ENCODE peak calls at places on chromosome 13, in eight cellular contexts. One of them, this sample, is unnamed. For H3K9me3, the result is how much of the 10 kb centered on the place peaks cover.

GRCh38 chr13:77857810-77858209 is 60.8 kb downstream of the EDNRB start:
- DNase-seq in lower lobe of right lung: no peak
- DNase-seq in WERI-Rb-1: no peak
- DNase-seq in uterus: no peak
- DNase-seq in IMR-90: peak
- DNase-seq in heart left ventricle: no peak
- DNase-seq in GM23248: no peak
- DNase-seq in aorta: no peak
- DNase-seq in this sample: no peak

GRCh38 chr13:110322828-110323171 is 15.7 kb downstream of the COL4A2 start:
- DNase-seq in uterus: no peak
- DNase-seq in IMR-90: no peak
- DNase-seq in lower lobe of right lung: no peak
- DNase-seq in aorta: no peak
- DNase-seq in heart left ventricle: no peak
- DNase-seq in GM23248: no peak
- DNase-seq in WERI-Rb-1: no peak
- DNase-seq in this sample: no peak

GRCh38 chr13:25478186-25478585 is 106.4 kb downstream of the ATP8A2 start:
- DNase-seq in heart left ventricle: no peak
- DNase-seq in lower lobe of right lung: no peak
- DNase-seq in IMR-90: no peak
- DNase-seq in aorta: no peak
- DNase-seq in WERI-Rb-1: no peak
- DNase-seq in uterus: no peak
- DNase-seq in GM23248: no peak
- DNase-seq in this sample: no peak

GRCh38 chr13:20350819-20351218 is 118.7 kb upstream of the GJB6 start:
- DNase-seq in aorta: no peak
- DNase-seq in heart left ventricle: no peak
- DNase-seq in WERI-Rb-1: no peak
- DNase-seq in lower lobe of right lung: no peak
- DNase-seq in IMR-90: no peak
- DNase-seq in GM23248: no peak
- DNase-seq in uterus: no peak
- DNase-seq in this sample: no peak

GRCh38 chr13:73337511-73337910 is 278.7 kb downstream of the KLF5 start:
- DNase-seq in aorta: no peak
- DNase-seq in GM23248: no peak
- DNase-seq in uterus: no peak
- DNase-seq in IMR-90: no peak
- DNase-seq in lower lobe of right lung: no peak
- DNase-seq in WERI-Rb-1: no peak
- DNase-seq in heart left ventricle: no peak
- DNase-seq in this sample: no peak

GRCh38 chr13:109720758-109721184 is 65.6 kb downstream of the IRS2 start:
- DNase-seq in GM23248: no peak
- DNase-seq in uterus: no peak
- DNase-seq in lower lobe of right lung: no peak
- DNase-seq in aorta: no peak
- DNase-seq in IMR-90: no peak
- DNase-seq in WERI-Rb-1: no peak
- DNase-seq in heart left ventricle: no peak
- DNase-seq in this sample: peak

GRCh38 chr13:51453959-51454703 is 1.3 kb upstream of the INTS6 start:
- DNase-seq in lower lobe of right lung: no peak
- DNase-seq in WERI-Rb-1: peak
- DNase-seq in GM23248: peak
- DNase-seq in uterus: peak
- DNase-seq in IMR-90: peak
- DNase-seq in heart left ventricle: peak
- DNase-seq in aorta: peak
- DNase-seq in this sample: peak

GRCh38 chr13:98878421-98879126 is 99.3 kb downstream of the DOCK9 start:
- DNase-seq in uterus: no peak
- DNase-seq in lower lobe of right lung: no peak
- DNase-seq in aorta: no peak
- DNase-seq in heart left ventricle: no peak
- DNase-seq in GM23248: no peak
- DNase-seq in WERI-Rb-1: peak
- DNase-seq in IMR-90: no peak
- DNase-seq in this sample: no peak

GRCh38 chr13:50589651-50590054 is 253.8 kb downstream of the DLEU7 start:
- DNase-seq in uterus: peak
- DNase-seq in aorta: no peak
- DNase-seq in GM23248: peak
- DNase-seq in lower lobe of right lung: no peak
- DNase-seq in WERI-Rb-1: no peak
- DNase-seq in heart left ventricle: peak
- DNase-seq in IMR-90: peak
- DNase-seq in this sample: no peak

GRCh38 chr13:44165172-44165894 is 208.3 kb upstream of the SERP2 start:
- DNase-seq in uterus: no peak
- DNase-seq in IMR-90: no peak
- DNase-seq in WERI-Rb-1: no peak
- DNase-seq in lower lobe of right lung: no peak
- DNase-seq in aorta: no peak
- DNase-seq in GM23248: no peak
- DNase-seq in heart left ventricle: no peak
- DNase-seq in this sample: no peak

GRCh38 chr13:30847697-30848307 is 58.3 kb upstream of the MEDAG start:
- DNase-seq in heart left ventricle: peak
- DNase-seq in GM23248: peak
- DNase-seq in uterus: peak
- DNase-seq in aorta: no peak
- DNase-seq in lower lobe of right lung: no peak
- DNase-seq in IMR-90: peak
- DNase-seq in WERI-Rb-1: no peak
- DNase-seq in this sample: no peak

GRCh38 chr13:100581030-100581429 is 7.6 kb downstream of the GGACT start:
- DNase-seq in WERI-Rb-1: no peak
- DNase-seq in IMR-90: no peak
- DNase-seq in heart left ventricle: no peak
- DNase-seq in GM23248: no peak
- DNase-seq in uterus: no peak
- DNase-seq in aorta: no peak
- DNase-seq in lower lobe of right lung: no peak
- DNase-seq in this sample: no peak

GRCh38 chr13:108980237-108980636 is 350.8 kb downstream of the MYO16 start:
- DNase-seq in IMR-90: no peak
- DNase-seq in lower lobe of right lung: no peak
- DNase-seq in aorta: no peak
- DNase-seq in WERI-Rb-1: no peak
- DNase-seq in GM23248: no peak
- DNase-seq in uterus: no peak
- DNase-seq in heart left ventricle: no peak
- DNase-seq in this sample: no peak

GRCh38 chr13:20127563-20128458 is 33.0 kb downstream of the GJA3 start:
- DNase-seq in aorta: peak
- DNase-seq in heart left ventricle: peak
- DNase-seq in IMR-90: peak
- DNase-seq in lower lobe of right lung: peak
- DNase-seq in uterus: peak
- DNase-seq in WERI-Rb-1: peak
- DNase-seq in GM23248: peak
- DNase-seq in this sample: peak

GRCh38 chr13:105655046-105655445 is 880.4 kb downstream of the EFNB2 start:
- DNase-seq in uterus: no peak
- DNase-seq in IMR-90: peak
- DNase-seq in WERI-Rb-1: no peak
- DNase-seq in aorta: no peak
- DNase-seq in heart left ventricle: no peak
- DNase-seq in GM23248: no peak
- DNase-seq in lower lobe of right lung: no peak
- DNase-seq in this sample: no peak

GRCh38 chr13:110450016-110450900 is 111.3 kb downstream of the RAB20 start:
- DNase-seq in uterus: no peak
- DNase-seq in GM23248: no peak
- DNase-seq in aorta: no peak
- DNase-seq in heart left ventricle: no peak
- DNase-seq in lower lobe of right lung: no peak
- DNase-seq in WERI-Rb-1: peak
- DNase-seq in IMR-90: no peak
- DNase-seq in this sample: no peak

GRCh38 chr13:106100261-106100919 is 435.1 kb downstream of the EFNB2 start:
- DNase-seq in aorta: no peak
- DNase-seq in uterus: no peak
- DNase-seq in GM23248: no peak
- DNase-seq in WERI-Rb-1: no peak
- DNase-seq in heart left ventricle: peak
- DNase-seq in IMR-90: no peak
- DNase-seq in lower lobe of right lung: no peak
- DNase-seq in this sample: peak

DNA sequence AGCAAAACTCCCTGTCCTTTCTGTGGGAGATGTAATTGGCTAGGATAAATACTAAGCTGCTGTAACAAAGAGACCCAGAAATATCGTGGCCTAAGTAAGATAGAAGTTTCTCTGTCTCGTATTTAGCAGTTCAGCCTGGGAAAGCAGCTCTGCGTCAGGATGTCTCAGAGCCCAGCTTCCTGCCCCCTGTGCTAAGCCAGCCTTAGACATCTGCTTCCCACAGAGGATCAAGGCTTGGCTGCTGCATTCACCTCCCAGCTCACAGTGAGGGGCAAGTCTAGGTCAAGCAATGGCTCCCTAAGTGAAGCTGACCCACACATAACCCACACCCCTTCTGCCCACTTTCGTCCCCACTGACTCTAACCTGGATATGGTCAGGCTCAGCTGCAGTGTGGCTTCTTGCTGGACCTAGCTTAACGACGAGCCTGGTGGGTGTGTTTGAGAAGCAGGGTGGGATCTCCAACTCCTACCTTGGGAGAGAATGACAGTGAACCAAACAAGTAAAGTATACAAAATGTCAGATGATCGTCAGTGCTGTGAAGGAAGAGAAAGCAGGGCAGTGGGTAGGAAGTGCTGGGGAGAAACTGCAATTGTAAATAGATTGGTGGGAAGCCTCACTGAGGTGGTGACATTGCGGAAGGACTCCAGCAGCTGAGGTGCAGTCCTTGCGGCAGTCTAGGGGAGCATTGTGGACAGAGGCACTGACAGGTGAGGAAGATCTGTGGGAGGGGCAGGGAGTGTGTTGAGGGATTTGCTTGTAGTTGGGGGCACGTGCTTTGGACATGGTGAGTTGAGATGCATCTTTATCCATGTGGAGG is 82.9 kb downstream of the TNFRSF19 start:
- DNase-seq in GM23248: no peak
- DNase-seq in IMR-90: peak
- DNase-seq in aorta: no peak
- DNase-seq in lower lobe of right lung: no peak
- DNase-seq in WERI-Rb-1: peak
- DNase-seq in heart left ventricle: no peak
- DNase-seq in uterus: no peak
- DNase-seq in this sample: no peak
- H3K27ac ChIP-seq in GM23248: no peak
- H3K27ac ChIP-seq in IMR-90: peak
- H3K27ac ChIP-seq in aorta: no peak
- H3K27ac ChIP-seq in lower lobe of right lung: no peak
- H3K27ac ChIP-seq in WERI-Rb-1: peak
- H3K27ac ChIP-seq in heart left ventricle: peak
- H3K27ac ChIP-seq in uterus: no peak
- H3K27ac ChIP-seq in this sample: no peak

GRCh38 chr13:103297083-103297482 is 230.9 kb upstream of the SLC10A2 start:
- DNase-seq in heart left ventricle: no peak
- DNase-seq in WERI-Rb-1: no peak
- DNase-seq in GM23248: no peak
- DNase-seq in IMR-90: no peak
- DNase-seq in aorta: no peak
- DNase-seq in lower lobe of right lung: no peak
- DNase-seq in uterus: no peak
- DNase-seq in this sample: no peak

GRCh38 chr13:103303078-103303651 is 236.9 kb upstream of the SLC10A2 start:
- DNase-seq in aorta: no peak
- DNase-seq in lower lobe of right lung: no peak
- DNase-seq in WERI-Rb-1: no peak
- DNase-seq in uterus: no peak
- DNase-seq in heart left ventricle: no peak
- DNase-seq in GM23248: no peak
- DNase-seq in IMR-90: no peak
- DNase-seq in this sample: no peak

GRCh38 chr13:103299079-103299478 is 232.9 kb upstream of the SLC10A2 start:
- DNase-seq in uterus: no peak
- DNase-seq in IMR-90: no peak
- DNase-seq in aorta: no peak
- DNase-seq in WERI-Rb-1: peak
- DNase-seq in GM23248: no peak
- DNase-seq in heart left ventricle: no peak
- DNase-seq in lower lobe of right lung: no peak
- DNase-seq in this sample: peak
- H3K9me3 ChIP-seq in uterus: under half
- H3K9me3 ChIP-seq in IMR-90: under half
- H3K9me3 ChIP-seq in aorta: under half
- H3K9me3 ChIP-seq in WERI-Rb-1: under half
- H3K9me3 ChIP-seq in GM23248: under half
- H3K9me3 ChIP-seq in heart left ventricle: under half
- H3K9me3 ChIP-seq in lower lobe of right lung: under half
- H3K9me3 ChIP-seq in this sample: under half

GRCh38 chr13:93409816-93410215 is 183.2 kb downstream of the GPC6 start:
- DNase-seq in WERI-Rb-1: peak
- DNase-seq in lower lobe of right lung: no peak
- DNase-seq in heart left ventricle: no peak
- DNase-seq in IMR-90: no peak
- DNase-seq in uterus: no peak
- DNase-seq in GM23248: no peak
- DNase-seq in aorta: no peak
- DNase-seq in this sample: no peak

GRCh38 chr13:93411281-93411680 is 184.7 kb downstream of the GPC6 start:
- DNase-seq in WERI-Rb-1: no peak
- DNase-seq in GM23248: no peak
- DNase-seq in aorta: no peak
- DNase-seq in uterus: no peak
- DNase-seq in IMR-90: no peak
- DNase-seq in heart left ventricle: no peak
- DNase-seq in lower lobe of right lung: no peak
- DNase-seq in this sample: no peak

GRCh38 chr13:93416943-93417342 is 190.3 kb downstream of the GPC6 start:
- DNase-seq in uterus: no peak
- DNase-seq in aorta: no peak
- DNase-seq in WERI-Rb-1: no peak
- DNase-seq in lower lobe of right lung: no peak
- DNase-seq in GM23248: peak
- DNase-seq in heart left ventricle: no peak
- DNase-seq in IMR-90: peak
- DNase-seq in this sample: no peak

GRCh38 chr13:93418398-93418797 is 191.8 kb downstream of the GPC6 start:
- DNase-seq in uterus: no peak
- DNase-seq in lower lobe of right lung: no peak
- DNase-seq in WERI-Rb-1: no peak
- DNase-seq in heart left ventricle: no peak
- DNase-seq in aorta: no peak
- DNase-seq in IMR-90: no peak
- DNase-seq in GM23248: no peak
- DNase-seq in this sample: no peak

GRCh38 chr13:93413972-93414717 is 187.5 kb downstream of the GPC6 start:
- DNase-seq in lower lobe of right lung: no peak
- DNase-seq in GM23248: peak
- DNase-seq in uterus: no peak
- DNase-seq in aorta: no peak
- DNase-seq in IMR-90: peak
- DNase-seq in heart left ventricle: no peak
- DNase-seq in WERI-Rb-1: no peak
- DNase-seq in this sample: no peak
- H3K27ac ChIP-seq in lower lobe of right lung: no peak
- H3K27ac ChIP-seq in GM23248: no peak
- H3K27ac ChIP-seq in uterus: no peak
- H3K27ac ChIP-seq in aorta: no peak
- H3K27ac ChIP-seq in IMR-90: no peak
- H3K27ac ChIP-seq in heart left ventricle: no peak
- H3K27ac ChIP-seq in WERI-Rb-1: no peak
- H3K27ac ChIP-seq in this sample: no peak

GRCh38 chr13:111994578-111994977 is 72.4 kb upstream of the SOX1 start:
- DNase-seq in lower lobe of right lung: no peak
- DNase-seq in aorta: peak
- DNase-seq in GM23248: no peak
- DNase-seq in heart left ventricle: no peak
- DNase-seq in IMR-90: no peak
- DNase-seq in WERI-Rb-1: no peak
- DNase-seq in uterus: no peak
- DNase-seq in this sample: no peak
- H3K9me3 ChIP-seq in lower lobe of right lung: under half
- H3K9me3 ChIP-seq in aorta: under half
- H3K9me3 ChIP-seq in GM23248: under half
- H3K9me3 ChIP-seq in heart left ventricle: under half
- H3K9me3 ChIP-seq in IMR-90: under half
- H3K9me3 ChIP-seq in WERI-Rb-1: under half
- H3K9me3 ChIP-seq in uterus: under half
- H3K9me3 ChIP-seq in this sample: under half

This sample was measured in endodermal cell.